ENCODE peak calls at places on chromosome 20, in six cellular contexts. One of them, this sample, is unnamed.

GRCh38 chr20:25203891-25204320 is 8.4 kb downstream of the ENTPD6 start:
- DNase-seq in EL: no peak
- DNase-seq in stimulated activated naive CD4-positive, alpha-beta T cell: no peak
- DNase-seq in brain microvascular endothelial cell: no peak
- DNase-seq in AG09319: no peak
- DNase-seq in effector memory CD4-positive, alpha-beta T cell: no peak
- DNase-seq in this sample: no peak

GRCh38 chr20:54340667-54341081 is 132.8 kb downstream of the PFDN4 start:
- DNase-seq in stimulated activated naive CD4-positive, alpha-beta T cell: no peak
- DNase-seq in brain microvascular endothelial cell: peak
- DNase-seq in EL: peak
- DNase-seq in AG09319: no peak
- DNase-seq in effector memory CD4-positive, alpha-beta T cell: no peak
- DNase-seq in this sample: no peak

GRCh38 chr20:12012241-12013222 is 94.8 kb downstream of the BTBD3 start:
- DNase-seq in AG09319: no peak
- DNase-seq in stimulated activated naive CD4-positive, alpha-beta T cell: no peak
- DNase-seq in effector memory CD4-positive, alpha-beta T cell: no peak
- DNase-seq in brain microvascular endothelial cell: peak
- DNase-seq in EL: peak
- DNase-seq in this sample: no peak

GRCh38 chr20:35702051-35702823 is 3.0 kb downstream of the ROMO1 start:
- DNase-seq in brain microvascular endothelial cell: no peak
- DNase-seq in AG09319: peak
- DNase-seq in stimulated activated naive CD4-positive, alpha-beta T cell: no peak
- DNase-seq in EL: peak
- DNase-seq in effector memory CD4-positive, alpha-beta T cell: no peak
- DNase-seq in this sample: no peak

GRCh38 chr20:48531505-48531904 is 296.3 kb downstream of the PREX1 start:
- DNase-seq in AG09319: no peak
- DNase-seq in brain microvascular endothelial cell: no peak
- DNase-seq in effector memory CD4-positive, alpha-beta T cell: no peak
- DNase-seq in EL: no peak
- DNase-seq in stimulated activated naive CD4-positive, alpha-beta T cell: no peak
- DNase-seq in this sample: no peak

GRCh38 chr20:4740774-4741431 is 19.2 kb downstream of the PRND start:
- DNase-seq in EL: peak
- DNase-seq in AG09319: no peak
- DNase-seq in brain microvascular endothelial cell: peak
- DNase-seq in stimulated activated naive CD4-positive, alpha-beta T cell: peak
- DNase-seq in effector memory CD4-positive, alpha-beta T cell: peak
- DNase-seq in this sample: peak

GRCh38 chr20:22370137-22370536 is 214.2 kb downstream of the FOXA2 start:
- DNase-seq in brain microvascular endothelial cell: no peak
- DNase-seq in effector memory CD4-positive, alpha-beta T cell: no peak
- DNase-seq in AG09319: no peak
- DNase-seq in EL: no peak
- DNase-seq in stimulated activated naive CD4-positive, alpha-beta T cell: no peak
- DNase-seq in this sample: no peak

GRCh38 chr20:57445774-57446173 is 54.6 kb downstream of the RBM38 start:
- DNase-seq in AG09319: no peak
- DNase-seq in effector memory CD4-positive, alpha-beta T cell: no peak
- DNase-seq in brain microvascular endothelial cell: no peak
- DNase-seq in stimulated activated naive CD4-positive, alpha-beta T cell: no peak
- DNase-seq in EL: no peak
- DNase-seq in this sample: no peak

GRCh38 chr20:47642624-47643023 is 140.9 kb downstream of the NCOA3 start:
- DNase-seq in brain microvascular endothelial cell: no peak
- DNase-seq in stimulated activated naive CD4-positive, alpha-beta T cell: no peak
- DNase-seq in AG09319: no peak
- DNase-seq in EL: no peak
- DNase-seq in effector memory CD4-positive, alpha-beta T cell: no peak
- DNase-seq in this sample: no peak

GRCh38 chr20:35007891-35008290 is 52.2 kb downstream of the MYH7B start:
- DNase-seq in AG09319: no peak
- DNase-seq in brain microvascular endothelial cell: no peak
- DNase-seq in effector memory CD4-positive, alpha-beta T cell: no peak
- DNase-seq in stimulated activated naive CD4-positive, alpha-beta T cell: no peak
- DNase-seq in EL: no peak
- DNase-seq in this sample: no peak

GRCh38 chr20:62776692-62777527 is 19.4 kb upstream of the MRGBP start:
- DNase-seq in stimulated activated naive CD4-positive, alpha-beta T cell: peak
- DNase-seq in effector memory CD4-positive, alpha-beta T cell: peak
- DNase-seq in AG09319: no peak
- DNase-seq in brain microvascular endothelial cell: no peak
- DNase-seq in EL: peak
- DNase-seq in this sample: peak

GRCh38 chr20:25699914-25700313 is 3.3 kb upstream of the ZNF337 start:
- DNase-seq in effector memory CD4-positive, alpha-beta T cell: no peak
- DNase-seq in AG09319: no peak
- DNase-seq in stimulated activated naive CD4-positive, alpha-beta T cell: no peak
- DNase-seq in EL: peak
- DNase-seq in brain microvascular endothelial cell: no peak
- DNase-seq in this sample: no peak

GRCh38 chr20:49399329-49399728 is 83.1 kb downstream of the KCNB1 start:
- DNase-seq in stimulated activated naive CD4-positive, alpha-beta T cell: no peak
- DNase-seq in effector memory CD4-positive, alpha-beta T cell: no peak
- DNase-seq in AG09319: no peak
- DNase-seq in EL: no peak
- DNase-seq in brain microvascular endothelial cell: no peak
- DNase-seq in this sample: no peak

GRCh38 chr20:59790388-59790787 is 143.0 kb downstream of the SYCP2 start:
- DNase-seq in EL: no peak
- DNase-seq in effector memory CD4-positive, alpha-beta T cell: no peak
- DNase-seq in AG09319: no peak
- DNase-seq in stimulated activated naive CD4-positive, alpha-beta T cell: no peak
- DNase-seq in brain microvascular endothelial cell: no peak
- DNase-seq in this sample: no peak

GRCh38 chr20:4573564-4574355 is 147.9 kb upstream of the PRND start:
- DNase-seq in brain microvascular endothelial cell: peak
- DNase-seq in AG09319: peak
- DNase-seq in EL: peak
- DNase-seq in effector memory CD4-positive, alpha-beta T cell: no peak
- DNase-seq in stimulated activated naive CD4-positive, alpha-beta T cell: no peak
- DNase-seq in this sample: no peak

GRCh38 chr20:19969507-19970255 is 47.5 kb upstream of the NAA20 start:
- DNase-seq in stimulated activated naive CD4-positive, alpha-beta T cell: no peak
- DNase-seq in brain microvascular endothelial cell: no peak
- DNase-seq in EL: no peak
- DNase-seq in effector memory CD4-positive, alpha-beta T cell: no peak
- DNase-seq in AG09319: no peak
- DNase-seq in this sample: no peak

GRCh38 chr20:9179193-9179802 is 110.4 kb downstream of the PLCB4 start:
- DNase-seq in EL: peak
- DNase-seq in brain microvascular endothelial cell: peak
- DNase-seq in AG09319: no peak
- DNase-seq in effector memory CD4-positive, alpha-beta T cell: no peak
- DNase-seq in stimulated activated naive CD4-positive, alpha-beta T cell: no peak
- DNase-seq in this sample: no peak

GRCh38 chr20:62818592-62819493 is 2.0 kb downstream of the COL9A3 start:
- DNase-seq in stimulated activated naive CD4-positive, alpha-beta T cell: no peak
- DNase-seq in brain microvascular endothelial cell: no peak
- DNase-seq in AG09319: no peak
- DNase-seq in EL: peak
- DNase-seq in effector memory CD4-positive, alpha-beta T cell: no peak
- DNase-seq in this sample: no peak

GRCh38 chr20:57361517-57361916 is 10.5 kb downstream of the RAE1 start:
- DNase-seq in stimulated activated naive CD4-positive, alpha-beta T cell: no peak
- DNase-seq in effector memory CD4-positive, alpha-beta T cell: no peak
- DNase-seq in AG09319: peak
- DNase-seq in brain microvascular endothelial cell: peak
- DNase-seq in EL: peak
- DNase-seq in this sample: no peak

GRCh38 chr20:5191829-5192569 is 65.2 kb downstream of the CDS2 start:
- DNase-seq in brain microvascular endothelial cell: peak
- DNase-seq in stimulated activated naive CD4-positive, alpha-beta T cell: no peak
- DNase-seq in AG09319: peak
- DNase-seq in effector memory CD4-positive, alpha-beta T cell: no peak
- DNase-seq in EL: peak
- DNase-seq in this sample: no peak

GRCh38 chr20:44745560-44746366 is at the start of gene KCNK15:
- DNase-seq in EL: peak
- DNase-seq in effector memory CD4-positive, alpha-beta T cell: no peak
- DNase-seq in AG09319: no peak
- DNase-seq in stimulated activated naive CD4-positive, alpha-beta T cell: peak
- DNase-seq in brain microvascular endothelial cell: no peak
- DNase-seq in this sample: no peak

GRCh38 chr20:35215066-35215956 is 11.2 kb upstream of the MMP24 start:
- DNase-seq in EL: peak
- DNase-seq in stimulated activated naive CD4-positive, alpha-beta T cell: no peak
- DNase-seq in AG09319: no peak
- DNase-seq in brain microvascular endothelial cell: no peak
- DNase-seq in effector memory CD4-positive, alpha-beta T cell: no peak
- DNase-seq in this sample: no peak

GRCh38 chr20:4951299-4951698 is 50.0 kb downstream of the SLC23A2 start:
- DNase-seq in effector memory CD4-positive, alpha-beta T cell: no peak
- DNase-seq in AG09319: no peak
- DNase-seq in stimulated activated naive CD4-positive, alpha-beta T cell: no peak
- DNase-seq in EL: peak
- DNase-seq in brain microvascular endothelial cell: peak
- DNase-seq in this sample: no peak

GRCh38 chr20:36064661-36065426 is 89.7 kb upstream of the EPB41L1 start:
- DNase-seq in stimulated activated naive CD4-positive, alpha-beta T cell: peak
- DNase-seq in EL: peak
- DNase-seq in brain microvascular endothelial cell: peak
- DNase-seq in effector memory CD4-positive, alpha-beta T cell: peak
- DNase-seq in AG09319: peak
- DNase-seq in this sample: peak

GRCh38 chr20:40050596-40050995 is 638.4 kb downstream of the MAFB start:
- DNase-seq in effector memory CD4-positive, alpha-beta T cell: no peak
- DNase-seq in EL: no peak
- DNase-seq in brain microvascular endothelial cell: no peak
- DNase-seq in AG09319: no peak
- DNase-seq in stimulated activated naive CD4-positive, alpha-beta T cell: no peak
- DNase-seq in this sample: no peak

GRCh38 chr20:3846740-3847418 is at the start of gene MAVS:
- DNase-seq in EL: peak
- DNase-seq in stimulated activated naive CD4-positive, alpha-beta T cell: peak
- DNase-seq in effector memory CD4-positive, alpha-beta T cell: peak
- DNase-seq in brain microvascular endothelial cell: peak
- DNase-seq in AG09319: peak
- DNase-seq in this sample: peak

GRCh38 chr20:13251556-13251955 is 30.5 kb downstream of the ISM1 start:
- DNase-seq in EL: no peak
- DNase-seq in brain microvascular endothelial cell: no peak
- DNase-seq in effector memory CD4-positive, alpha-beta T cell: no peak
- DNase-seq in stimulated activated naive CD4-positive, alpha-beta T cell: no peak
- DNase-seq in AG09319: no peak
- DNase-seq in this sample: no peak

This sample was measured in naive thymus-derived CD8-positive, alpha-beta T cell.